ENCODE peak calls at places on chromosomes 16 and 17, in six cellular contexts. E, J, C, Z, K and T are unnamed samples.
A peak's percentile ranks its signal among the peaks of the same experiment; 100 is the strongest.

GRCh38 chr17:36877774-36878173 is 59.5 kb upstream of the LHX1 start:
- DNase-seq in E (no peak), J (no peak), C (no peak), Z (peak; percentile 22), K (no peak), T (no peak)

GRCh38 chr16:86570542-86571196 is 4.0 kb downstream of the FOXC2 start:
- DNase-seq in E (no peak), J (no peak), C (no peak), Z (no peak), K (peak; percentile 30), T (no peak)

GRCh38 chr17:42389135-42389417 is 834 bp upstream of the STAT3 start:
- DNase-seq in E (no peak), J (no peak), C (no peak), Z (no peak), K (peak; percentile 15), T (no peak)

GRCh38 chr16:29663020-29663828 is at the start of gene SPN:
- DNase-seq in E (peak; percentile 55), J (no peak), C (no peak), Z (peak; percentile 96), K (no peak), T (no peak)

GRCh38 chr17:39264119-39264518 is 38.4 kb upstream of the STAC2 start:
- DNase-seq in E (no peak), J (no peak), C (no peak), Z (no peak), K (no peak), T (no peak)

GRCh38 chr16:69848635-69849545 is 86.8 kb downstream of the WWP2 start:
- DNase-seq in E (no peak), J (peak; percentile 76), C (no peak), Z (no peak), K (peak; percentile 31), T (no peak)

GRCh38 chr17:75808905-75809621 is 24.5 kb downstream of the UNK start:
- DNase-seq in E (no peak), J (no peak), C (no peak), Z (peak; percentile 77), K (no peak), T (peak; percentile 80)

GRCh38 chr17:72510454-72511016 is 389.7 kb downstream of the SOX9 start:
- DNase-seq in E (no peak), J (no peak), C (no peak), Z (peak; percentile 59), K (no peak), T (no peak)

GRCh38 chr17:54948380-54948779 is 20.1 kb downstream of the COX11 start:
- DNase-seq in E (no peak), J (peak; percentile 85), C (no peak), Z (peak; percentile 71), K (no peak), T (no peak)

GRCh38 chr17:8225813-8226535 is 15.6 kb upstream of the AURKB start:
- DNase-seq in E (peak; percentile 62), J (no peak), C (no peak), Z (peak; percentile 59), K (peak; percentile 71), T (peak; percentile 65)

GRCh38 chr16:22311520-22311919 is 14.3 kb downstream of the POLR3E start:
- DNase-seq in E (no peak), J (no peak), C (no peak), Z (no peak), K (no peak), T (no peak)

GRCh38 chr17:30091166-30091670 is 25.4 kb upstream of the NSRP1 start:
- DNase-seq in E (no peak), J (no peak), C (no peak), Z (no peak), K (no peak), T (no peak)

GRCh38 chr17:2138768-2139167 is 83.9 kb downstream of the HIC1 start:
- DNase-seq in E (no peak), J (no peak), C (no peak), Z (peak; percentile 64), K (no peak), T (no peak)

GRCh38 chr16:22352726-22353125 is 21.7 kb downstream of the CDR2 start:
- DNase-seq in E (no peak), J (no peak), C (no peak), Z (no peak), K (no peak), T (no peak)

GRCh38 chr16:17272716-17273115 is 198.0 kb downstream of the XYLT1 start:
- DNase-seq in E (no peak), J (no peak), C (no peak), Z (no peak), K (no peak), T (no peak)

GRCh38 chr16:46972429-46972970 is 974 bp downstream of the DNAJA2 start:
- DNase-seq in E (no peak), J (no peak), C (no peak), Z (peak; percentile 63), K (no peak), T (no peak)

GRCh38 chr17:2057714-2058520 is 3.0 kb downstream of the HIC1 start:
- DNase-seq in E (no peak), J (no peak), C (no peak), Z (no peak), K (no peak), T (no peak)

GRCh38 chr17:39082482-39082881 is 69.0 kb downstream of the PLXDC1 start:
- DNase-seq in E (no peak), J (no peak), C (no peak), Z (no peak), K (no peak), T (no peak)

GRCh38 chr16:53100889-53101288 is 46.1 kb downstream of the CHD9 start:
- DNase-seq in E (no peak), J (no peak), C (no peak), Z (no peak), K (no peak), T (no peak)

GRCh38 chr17:55606431-55606830 is 95.2 kb upstream of the SMIM36 start:
- DNase-seq in E (no peak), J (no peak), C (no peak), Z (no peak), K (no peak), T (no peak)

GRCh38 chr17:286571-286970 is 66.0 kb downstream of the RPH3AL start:
- DNase-seq in E (no peak), J (no peak), C (no peak), Z (no peak), K (no peak), T (no peak)

GRCh38 chr17:66849851-66850580 is 15.1 kb downstream of the CACNG5 start:
- DNase-seq in E (no peak), J (no peak), C (no peak), Z (no peak), K (no peak), T (no peak)

GRCh38 chr17:66858182-66859083 is 23.5 kb downstream of the CACNG5 start:
- DNase-seq in E (no peak), J (no peak), C (no peak), Z (no peak), K (no peak), T (no peak)

GRCh38 chr17:66860204-66860603 is 25.3 kb downstream of the CACNG5 start:
- DNase-seq in E (no peak), J (no peak), C (no peak), Z (no peak), K (no peak), T (no peak)

GRCh38 chr17:66850692-66851091 is 15.8 kb downstream of the CACNG5 start:
- DNase-seq in E (no peak), J (no peak), C (no peak), Z (no peak), K (no peak), T (no peak)

DNA sequence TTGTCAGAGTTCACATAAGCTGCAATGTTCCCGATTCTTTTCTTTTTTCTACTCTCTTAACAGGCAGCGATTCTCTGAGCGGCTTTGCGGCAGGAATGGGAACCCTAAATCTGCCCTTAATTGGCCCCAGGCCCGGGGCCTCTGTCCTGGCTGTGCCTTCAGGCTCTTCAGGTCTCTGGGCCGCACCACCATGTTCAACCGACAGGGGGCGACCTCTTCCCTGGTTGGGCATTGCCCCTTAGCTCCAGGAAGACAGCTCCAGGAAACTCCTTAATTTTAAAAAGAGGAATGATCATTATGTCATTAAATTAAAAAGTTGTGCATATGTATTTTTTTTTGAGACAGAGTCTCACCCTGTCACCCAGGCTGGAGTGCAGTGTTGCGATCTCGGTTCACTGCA is 20.3 kb downstream of the CACNG5 start:
- DNase-seq in E (no peak), J (no peak), C (no peak), Z (peak; percentile 7), K (no peak), T (no peak)
- TF ChIP-seq CTCF in E (peak; percentile 25), J (peak; percentile 36), C (peak; percentile 20), Z (peak; percentile 32), K (no peak), T (peak; percentile 59)

GRCh38 chr17:13597723-13598347 is 3.9 kb downstream of the HS3ST3A1 start:
- DNase-seq in E (no peak), J (no peak), C (no peak), Z (peak; percentile 74), K (peak; percentile 26), T (peak; percentile 33)
- TF ChIP-seq CTCF in E (peak; percentile 74), J (peak; percentile 62), C (peak; percentile 70), Z (peak; percentile 78), K (peak; percentile 61), T (peak; percentile 34)

DNA sequence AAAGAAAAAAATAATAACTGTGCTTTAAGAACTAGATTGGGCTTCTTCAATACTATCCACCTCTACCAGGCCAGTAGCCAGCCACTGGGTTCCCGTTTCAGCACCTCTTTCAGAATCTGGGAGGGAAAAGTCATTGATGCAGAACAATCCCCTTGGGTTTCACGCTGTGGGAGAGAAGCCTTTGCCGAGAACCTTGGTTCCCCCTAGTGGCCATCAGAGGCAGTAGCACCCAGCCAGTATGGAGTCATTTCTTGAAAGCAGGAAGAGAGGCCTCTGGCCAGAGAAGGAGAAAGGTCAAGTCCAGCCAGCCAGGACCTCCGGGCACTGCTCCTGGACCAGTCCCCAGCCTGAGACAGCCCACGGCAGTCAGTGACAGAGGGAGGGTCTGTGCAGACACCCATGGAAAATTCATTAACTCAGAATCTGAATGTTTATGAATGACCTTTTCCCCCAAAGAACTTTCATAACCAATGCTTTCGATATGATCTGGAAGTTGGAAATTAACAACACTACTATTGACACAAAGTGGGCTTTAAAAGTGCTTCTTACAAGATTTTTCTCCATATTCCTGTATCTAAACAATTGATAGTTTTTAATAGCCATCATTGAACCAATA is 51.2 kb upstream of the CDH5 start:
- DNase-seq in E (peak; percentile 47), J (peak; percentile 5), C (peak; percentile 33), Z (peak; percentile 82), K (peak; percentile 74), T (peak; percentile 63)
- TF ChIP-seq CTCF in E (peak; percentile 96), J (peak; percentile 99), C (peak; percentile 94), Z (peak; percentile 99), K (peak; percentile 95), T (peak; percentile 97)

DNA sequence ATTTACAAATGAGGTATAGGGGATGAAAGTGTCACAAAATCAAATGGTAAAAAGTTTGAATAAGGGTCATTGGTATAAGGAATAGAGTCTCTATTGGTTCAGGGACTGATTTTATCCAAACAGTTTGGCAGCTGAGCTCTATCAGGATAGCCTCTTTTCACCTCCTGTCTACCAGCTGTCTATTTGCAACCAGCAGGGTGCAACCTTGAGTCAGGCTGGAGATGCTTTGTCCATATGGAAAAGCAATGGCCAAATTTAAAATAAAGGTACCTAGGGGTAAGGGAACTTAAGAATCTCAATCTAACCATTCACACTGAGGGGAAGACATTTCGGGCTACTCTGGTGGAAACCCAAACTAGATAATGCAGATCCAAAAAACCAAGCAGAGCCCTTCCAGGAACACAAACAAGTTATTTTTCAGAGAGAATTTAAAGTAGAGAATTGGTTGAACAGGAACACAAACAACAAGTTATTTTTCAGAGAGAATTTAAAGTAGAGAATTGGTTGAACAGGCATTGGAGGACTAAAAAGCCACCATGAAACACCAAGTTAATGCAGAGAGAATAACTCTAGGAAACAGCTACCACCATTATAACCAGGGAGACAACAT is 12.6 kb upstream of the CA10 start:
- DNase-seq in E (no peak), J (no peak), C (peak; percentile 19), Z (peak; percentile 20), K (peak; percentile 50), T (peak; percentile 66)
- TF ChIP-seq CTCF in E (no peak), J (peak; percentile 23), C (peak; percentile 81), Z (peak; percentile 63), K (peak; percentile 76), T (peak; percentile 74)